ENCODE peak calls at places on chromosomes 1 and 21, in five cellular contexts. B, X, J, L and N are unnamed samples.

GRCh38 chr1:161706483-161707347 is at the start of gene FCRLA:
- DNase-seq in X (no peak), L (peak; percentile 97), J (no peak), B (peak; percentile 34), N (peak; percentile 80)

GRCh38 chr21:34336245-34336644 is 27.6 kb upstream of the KCNE2 start:
- DNase-seq in J (no peak), L (no peak), B (no peak), X (no peak), N (no peak)

GRCh38 chr1:22755641-22756040 is 45.0 kb downstream of the EPHB2 start:
- DNase-seq in L (peak; percentile 31), X (no peak), J (no peak), B (no peak), N (no peak)

GRCh38 chr1:205579711-205580110 is 52.1 kb downstream of the ELK4 start:
- DNase-seq in L (no peak), B (no peak), X (peak; percentile 19), J (no peak), N (no peak)

GRCh38 chr1:65412256-65412983 is 8.0 kb upstream of the LEPR start:
- DNase-seq in X (no peak), J (no peak), B (no peak), L (no peak), N (no peak)

GRCh38 chr1:93979718-93980319 is 70.6 kb upstream of the GCLM start:
- DNase-seq in X (peak; percentile 89), B (peak; percentile 69), J (no peak), L (peak; percentile 69), N (no peak)

GRCh38 chr1:189752461-189752860 is 725.2 kb downstream of the BRINP3 start:
- DNase-seq in X (no peak), J (no peak), B (peak; percentile 6), L (peak; percentile 80), N (no peak)

GRCh38 chr1:228344631-228345072 is 62.0 kb downstream of the TRIM11 start:
- DNase-seq in X (peak; percentile 1), J (peak; percentile 7), B (no peak), L (no peak), N (peak; percentile 78)

GRCh38 chr21:32921632-32922230 is 104.0 kb upstream of the OLIG2 start:
- DNase-seq in B (no peak), L (peak; percentile 10), X (peak; percentile 70), J (no peak), N (peak; percentile 27)

GRCh38 chr1:38135621-38136414 is 89.2 kb upstream of the POU3F1 start:
- DNase-seq in L (no peak), X (no peak), B (no peak), J (no peak), N (no peak)

GRCh38 chr21:46151989-46152938 is 3.1 kb downstream of the FTCD start:
- DNase-seq in B (no peak), X (peak; percentile 6), L (no peak), J (no peak), N (no peak)

GRCh38 chr1:112393634-112393976 is 2.4 kb upstream of the CTTNBP2NL start:
- DNase-seq in B (no peak), J (no peak), L (no peak), X (no peak), N (peak; percentile 24)

GRCh38 chr1:52098139-52098871 is 42.2 kb downstream of the BTF3L4 start:
- DNase-seq in L (no peak), X (no peak), B (no peak), J (no peak), N (no peak)

GRCh38 chr1:42046772-42047552 is 106.2 kb upstream of the GUCA2B start:
- DNase-seq in L (no peak), J (peak; percentile 29), B (peak; percentile 16), X (no peak), N (peak; percentile 26)

GRCh38 chr1:24186993-24187790 is at the start of gene IFNLR1:
- DNase-seq in B (peak; percentile 89), J (peak; percentile 47), L (no peak), X (peak; percentile 82), N (no peak)

GRCh38 chr1:47755368-47755990 is 241.7 kb downstream of the TRABD2B start:
- DNase-seq in J (no peak), B (no peak), L (no peak), X (peak; percentile 59), N (peak; percentile 40)

GRCh38 chr1:7549693-7550161 is 221.4 kb upstream of the VAMP3 start:
- DNase-seq in X (peak; percentile 2), J (no peak), B (no peak), L (peak; percentile 35), N (peak; percentile 78)

GRCh38 chr1:34302798-34303197 is 126.1 kb downstream of the C1orf94 start:
- DNase-seq in B (no peak), J (no peak), L (no peak), X (no peak), N (no peak)

GRCh38 chr1:113975211-113975895 is 3.9 kb upstream of the OLFML3 start:
- DNase-seq in X (no peak), J (no peak), B (no peak), L (peak; percentile 47), N (no peak)

GRCh38 chr1:41609166-41609883 is 124.8 kb upstream of the EDN2 start:
- DNase-seq in X (no peak), L (no peak), J (no peak), B (no peak), N (no peak)

GRCh38 chr1:117886101-117886795 is 43.2 kb downstream of the GDAP2 start:
- DNase-seq in J (no peak), B (no peak), X (no peak), L (peak; percentile 77), N (peak; percentile 7)

GRCh38 chr1:1178794-1179331 is 5.2 kb downstream of the TTLL10 start:
- DNase-seq in L (no peak), X (no peak), J (peak; percentile 9), B (no peak), N (no peak)

GRCh38 chr1:207824691-207825090 is 72.8 kb downstream of the CD46 start:
- DNase-seq in B (no peak), X (no peak), L (no peak), J (no peak), N (peak; percentile 86)

GRCh38 chr21:38505654-38506523 is 7.6 kb upstream of the ERG start:
- DNase-seq in J (no peak), B (peak; percentile 78), L (peak; percentile 71), X (peak; percentile 62), N (peak; percentile 81)

GRCh38 chr1:5830771-5831599 is 161.2 kb downstream of the NPHP4 start:
- DNase-seq in B (no peak), J (no peak), L (no peak), X (peak; percentile 95), N (no peak)

GRCh38 chr1:72000809-72001208 is 281.5 kb downstream of the NEGR1 start:
- DNase-seq in J (no peak), L (peak; percentile 34), B (peak; percentile 16), X (peak; percentile 49), N (peak; percentile 15)

GRCh38 chr1:7688659-7689058 is 82.4 kb upstream of the VAMP3 start:
- DNase-seq in X (no peak), J (no peak), L (no peak), B (peak; percentile 42), N (no peak)

GRCh38 chr1:226738995-226739695 is at the start of gene ITPKB:
- DNase-seq in B (peak; percentile 72), X (no peak), J (peak; percentile 44), L (peak; percentile 65), N (peak; percentile 76)

GRCh38 chr1:226737819-226738420 is 1.2 kb downstream of the ITPKB start:
- DNase-seq in L (peak; percentile 43), B (peak; percentile 64), X (peak; percentile 16), J (peak; percentile 46), N (peak; percentile 74)

GRCh38 chr1:226739696-226740065 is 599 bp upstream of the ITPKB start:
- DNase-seq in B (no peak), J (no peak), L (no peak), X (no peak), N (no peak)

GRCh38 chr1:226736908-226737818 is 1.9 kb downstream of the ITPKB start:
- DNase-seq in L (peak; percentile 23), X (peak; percentile 30), B (peak; percentile 71), J (peak; percentile 49), N (no peak)

DNA sequence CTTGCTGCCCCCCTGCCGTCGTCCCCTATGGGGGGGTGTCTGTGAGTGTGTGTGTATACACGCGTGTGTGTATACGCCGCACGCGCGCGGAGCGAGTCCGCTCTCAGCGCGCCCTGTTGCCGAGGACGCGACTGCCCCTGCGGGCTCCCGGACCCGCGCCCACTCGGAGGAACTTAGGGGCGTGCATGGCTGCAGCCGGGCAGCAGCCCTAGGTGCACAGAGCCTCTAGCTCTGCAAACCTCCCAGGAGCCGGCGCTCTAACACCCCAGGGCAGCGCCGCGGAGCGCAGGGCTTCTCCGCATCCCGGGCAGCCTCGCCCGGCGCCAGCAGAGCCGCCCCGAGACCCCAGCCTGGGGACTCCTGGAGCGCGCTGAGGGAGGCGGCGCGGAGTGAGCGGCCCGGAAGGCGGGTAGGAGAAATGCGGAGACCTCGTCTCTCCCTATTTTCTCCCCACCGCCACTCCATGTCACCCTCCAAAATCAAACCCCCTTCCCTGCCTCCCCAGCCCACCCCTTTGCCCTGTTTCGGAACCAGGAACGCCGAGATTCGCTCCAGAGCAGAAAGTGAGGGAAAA is 574 bp downstream of the ITPKB start:
- DNase-seq in B (peak; percentile 58), X (peak; percentile 20), L (peak; percentile 30), J (peak; percentile 43), N (peak; percentile 64)
- TF ChIP-seq CTCF in B (no peak), X (no peak), L (peak; percentile 8), J (no peak), N (peak; percentile 17)

GRCh38 chr21:24045775-24046215 is 1561.5 kb downstream of the MRPL39 start:
- DNase-seq in X (peak; percentile 33), B (peak; percentile 9), J (peak; percentile 65), L (peak; percentile 99), N (peak; percentile 94)
- TF ChIP-seq CTCF in X (peak; percentile 52), B (peak; percentile 25), J (no peak), L (peak; percentile 57), N (peak; percentile 13)

GRCh38 chr1:233376711-233377110 is 49.2 kb downstream of the MAP3K21 start:
- DNase-seq in J (no peak), B (no peak), L (no peak), X (no peak), N (peak; percentile 33)
- TF ChIP-seq CTCF in J (no peak), B (no peak), L (no peak), X (no peak), N (peak; percentile 15)

GRCh38 chr1:164891615-164892014 is 332.6 kb downstream of the PBX1 start:
- DNase-seq in J (no peak), X (no peak), B (no peak), L (no peak), N (peak; percentile 14)
- TF ChIP-seq CTCF in J (no peak), X (peak; percentile 16), B (no peak), L (no peak), N (peak; percentile 10)

GRCh38 chr1:247576514-247576913 is 11.6 kb upstream of the OR2G2 start:
- DNase-seq in L (no peak), X (no peak), J (no peak), B (no peak), N (peak; percentile 49)
- TF ChIP-seq CTCF in L (peak; percentile 13), X (no peak), J (no peak), B (peak; percentile 60), N (peak; percentile 75)

GRCh38 chr1:45272943-45273342 is 53.8 kb upstream of the HPDL start:
- DNase-seq in B (no peak), X (no peak), J (no peak), L (peak; percentile 89), N (peak; percentile 75)
- TF ChIP-seq CTCF in B (no peak), X (no peak), J (no peak), L (no peak), N (no peak)